ENCODE peak calls at places on chromosome 1, in ten cellular contexts. One of them, this sample, is unnamed.

GRCh38 chr1:150971583-150972416 is 2.8 kb downstream of the CERS2 start:
- DNase-seq in fibroblast of lung: no peak
- DNase-seq in OCI-LY7: peak
- DNase-seq in astrocyte: no peak
- DNase-seq in GM23248: peak
- DNase-seq in SK-N-SH: peak
- DNase-seq in endothelial cell of umbilical vein: no peak
- DNase-seq in neural progenitor cell: peak
- DNase-seq in A549: no peak
- DNase-seq in GM23338: peak
- DNase-seq in this sample: no peak

GRCh38 chr1:5651964-5652751 is 340.1 kb downstream of the NPHP4 start:
- DNase-seq in fibroblast of lung: no peak
- DNase-seq in OCI-LY7: no peak
- DNase-seq in astrocyte: no peak
- DNase-seq in GM23248: no peak
- DNase-seq in SK-N-SH: peak
- DNase-seq in endothelial cell of umbilical vein: no peak
- DNase-seq in neural progenitor cell: peak
- DNase-seq in A549: no peak
- DNase-seq in GM23338: no peak
- DNase-seq in this sample: peak

GRCh38 chr1:170067253-170067819 is 7.2 kb downstream of the KIFAP3 start:
- DNase-seq in fibroblast of lung: peak
- DNase-seq in OCI-LY7: no peak
- DNase-seq in astrocyte: no peak
- DNase-seq in GM23248: no peak
- DNase-seq in SK-N-SH: no peak
- DNase-seq in endothelial cell of umbilical vein: peak
- DNase-seq in neural progenitor cell: no peak
- DNase-seq in A549: no peak
- DNase-seq in GM23338: no peak
- DNase-seq in this sample: no peak

GRCh38 chr1:10398278-10398733 is 558 bp upstream of the PGD start:
- DNase-seq in fibroblast of lung: no peak
- DNase-seq in OCI-LY7: no peak
- DNase-seq in astrocyte: no peak
- DNase-seq in GM23248: no peak
- DNase-seq in SK-N-SH: no peak
- DNase-seq in endothelial cell of umbilical vein: no peak
- DNase-seq in neural progenitor cell: no peak
- DNase-seq in A549: no peak
- DNase-seq in GM23338: no peak
- DNase-seq in this sample: no peak

GRCh38 chr1:23371987-23372386 is 2.4 kb upstream of the ZNF436 start:
- DNase-seq in fibroblast of lung: no peak
- DNase-seq in OCI-LY7: no peak
- DNase-seq in astrocyte: no peak
- DNase-seq in GM23248: no peak
- DNase-seq in SK-N-SH: no peak
- DNase-seq in endothelial cell of umbilical vein: no peak
- DNase-seq in neural progenitor cell: peak
- DNase-seq in A549: no peak
- DNase-seq in GM23338: peak
- DNase-seq in this sample: no peak

GRCh38 chr1:230750576-230750975 is 3.4 kb downstream of the CAPN9 start:
- DNase-seq in fibroblast of lung: no peak
- DNase-seq in OCI-LY7: no peak
- DNase-seq in astrocyte: no peak
- DNase-seq in GM23248: no peak
- DNase-seq in SK-N-SH: no peak
- DNase-seq in endothelial cell of umbilical vein: no peak
- DNase-seq in neural progenitor cell: no peak
- DNase-seq in A549: no peak
- DNase-seq in GM23338: no peak
- DNase-seq in this sample: no peak

GRCh38 chr1:209519786-209520185 is 63.7 kb upstream of the CAMK1G start:
- DNase-seq in fibroblast of lung: no peak
- DNase-seq in OCI-LY7: no peak
- DNase-seq in astrocyte: no peak
- DNase-seq in GM23248: no peak
- DNase-seq in SK-N-SH: no peak
- DNase-seq in endothelial cell of umbilical vein: no peak
- DNase-seq in neural progenitor cell: no peak
- DNase-seq in A549: no peak
- DNase-seq in GM23338: no peak
- DNase-seq in this sample: no peak

GRCh38 chr1:13507075-13507474 is 6.7 kb downstream of the LRRC38 start:
- DNase-seq in fibroblast of lung: no peak
- DNase-seq in OCI-LY7: no peak
- DNase-seq in astrocyte: no peak
- DNase-seq in GM23248: no peak
- DNase-seq in SK-N-SH: no peak
- DNase-seq in endothelial cell of umbilical vein: no peak
- DNase-seq in neural progenitor cell: no peak
- DNase-seq in A549: no peak
- DNase-seq in GM23338: no peak
- DNase-seq in this sample: no peak

GRCh38 chr1:81548918-81549587 is 251.7 kb upstream of the ADGRL2 start:
- DNase-seq in fibroblast of lung: no peak
- DNase-seq in OCI-LY7: no peak
- DNase-seq in astrocyte: no peak
- DNase-seq in GM23248: no peak
- DNase-seq in SK-N-SH: no peak
- DNase-seq in endothelial cell of umbilical vein: no peak
- DNase-seq in neural progenitor cell: no peak
- DNase-seq in A549: no peak
- DNase-seq in GM23338: no peak
- DNase-seq in this sample: no peak

GRCh38 chr1:174023438-174023837 is 1.3 kb upstream of the RC3H1 start:
- DNase-seq in fibroblast of lung: peak
- DNase-seq in OCI-LY7: peak
- DNase-seq in astrocyte: no peak
- DNase-seq in GM23248: peak
- DNase-seq in SK-N-SH: peak
- DNase-seq in endothelial cell of umbilical vein: peak
- DNase-seq in neural progenitor cell: peak
- DNase-seq in A549: peak
- DNase-seq in GM23338: peak
- DNase-seq in this sample: peak

GRCh38 chr1:119732465-119733168 is 20.9 kb downstream of the PHGDH start:
- DNase-seq in fibroblast of lung: peak
- DNase-seq in OCI-LY7: no peak
- DNase-seq in astrocyte: no peak
- DNase-seq in GM23248: no peak
- DNase-seq in SK-N-SH: no peak
- DNase-seq in endothelial cell of umbilical vein: no peak
- DNase-seq in neural progenitor cell: no peak
- DNase-seq in A549: no peak
- DNase-seq in GM23338: no peak
- DNase-seq in this sample: peak

GRCh38 chr1:3992103-3992556 is 92.1 kb upstream of the C1orf174 start:
- DNase-seq in fibroblast of lung: no peak
- DNase-seq in OCI-LY7: peak
- DNase-seq in astrocyte: no peak
- DNase-seq in GM23248: peak
- DNase-seq in SK-N-SH: no peak
- DNase-seq in endothelial cell of umbilical vein: no peak
- DNase-seq in neural progenitor cell: no peak
- DNase-seq in A549: peak
- DNase-seq in GM23338: no peak
- DNase-seq in this sample: no peak

GRCh38 chr1:230797376-230798186 is 50.4 kb downstream of the CAPN9 start:
- DNase-seq in fibroblast of lung: peak
- DNase-seq in OCI-LY7: peak
- DNase-seq in astrocyte: peak
- DNase-seq in GM23248: peak
- DNase-seq in SK-N-SH: peak
- DNase-seq in endothelial cell of umbilical vein: peak
- DNase-seq in neural progenitor cell: peak
- DNase-seq in A549: peak
- DNase-seq in GM23338: peak
- DNase-seq in this sample: peak

GRCh38 chr1:66339944-66340343 is 194.0 kb upstream of the SGIP1 start:
- DNase-seq in fibroblast of lung: no peak
- DNase-seq in OCI-LY7: peak
- DNase-seq in astrocyte: no peak
- DNase-seq in GM23248: peak
- DNase-seq in SK-N-SH: no peak
- DNase-seq in endothelial cell of umbilical vein: peak
- DNase-seq in neural progenitor cell: no peak
- DNase-seq in A549: no peak
- DNase-seq in GM23338: peak
- DNase-seq in this sample: no peak

GRCh38 chr1:98221926-98222325 is 301.1 kb upstream of the DPYD start:
- DNase-seq in fibroblast of lung: peak
- DNase-seq in OCI-LY7: no peak
- DNase-seq in astrocyte: peak
- DNase-seq in GM23248: no peak
- DNase-seq in SK-N-SH: peak
- DNase-seq in endothelial cell of umbilical vein: peak
- DNase-seq in neural progenitor cell: no peak
- DNase-seq in A549: peak
- DNase-seq in GM23338: no peak
- DNase-seq in this sample: peak

GRCh38 chr1:214957330-214958137 is 125.0 kb upstream of the KCNK2 start:
- DNase-seq in fibroblast of lung: peak
- DNase-seq in OCI-LY7: no peak
- DNase-seq in astrocyte: peak
- DNase-seq in GM23248: peak
- DNase-seq in SK-N-SH: no peak
- DNase-seq in endothelial cell of umbilical vein: no peak
- DNase-seq in neural progenitor cell: no peak
- DNase-seq in A549: peak
- DNase-seq in GM23338: no peak
- DNase-seq in this sample: peak

GRCh38 chr1:7648761-7649384 is 122.2 kb upstream of the VAMP3 start:
- DNase-seq in fibroblast of lung: no peak
- DNase-seq in OCI-LY7: no peak
- DNase-seq in astrocyte: no peak
- DNase-seq in GM23248: no peak
- DNase-seq in SK-N-SH: no peak
- DNase-seq in endothelial cell of umbilical vein: peak
- DNase-seq in neural progenitor cell: no peak
- DNase-seq in A549: peak
- DNase-seq in GM23338: no peak
- DNase-seq in this sample: no peak

GRCh38 chr1:7703321-7704213 is 67.5 kb upstream of the VAMP3 start:
- DNase-seq in fibroblast of lung: no peak
- DNase-seq in OCI-LY7: no peak
- DNase-seq in astrocyte: no peak
- DNase-seq in GM23248: no peak
- DNase-seq in SK-N-SH: peak
- DNase-seq in endothelial cell of umbilical vein: no peak
- DNase-seq in neural progenitor cell: peak
- DNase-seq in A549: no peak
- DNase-seq in GM23338: peak
- DNase-seq in this sample: no peak

GRCh38 chr1:27045973-27046558 is 33.4 kb upstream of the TENT5B start:
- DNase-seq in fibroblast of lung: peak
- DNase-seq in OCI-LY7: peak
- DNase-seq in astrocyte: peak
- DNase-seq in GM23248: peak
- DNase-seq in SK-N-SH: peak
- DNase-seq in endothelial cell of umbilical vein: peak
- DNase-seq in neural progenitor cell: peak
- DNase-seq in A549: peak
- DNase-seq in GM23338: peak
- DNase-seq in this sample: peak

DNA sequence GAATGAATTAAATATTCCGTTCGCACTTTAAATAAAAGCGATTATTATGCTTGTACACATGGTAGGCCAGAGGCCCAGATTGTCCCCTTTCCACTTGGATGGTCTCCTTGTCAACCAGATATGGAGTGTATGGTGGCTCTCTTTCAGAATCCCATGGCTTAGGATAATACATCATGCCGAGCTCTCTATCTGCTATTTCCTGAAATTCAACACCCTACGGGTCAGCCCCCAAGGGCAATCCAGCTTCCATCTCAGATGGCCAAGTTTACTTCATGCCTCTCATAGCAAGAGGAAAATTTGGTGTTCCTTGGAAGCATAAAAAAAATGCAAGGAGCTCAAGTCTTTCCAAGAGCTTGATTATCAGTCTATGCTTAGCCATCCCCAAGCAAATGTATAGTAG is 25.3 kb upstream of the FMO1 start:
- DNase-seq in fibroblast of lung: peak
- DNase-seq in OCI-LY7: no peak
- DNase-seq in astrocyte: peak
- DNase-seq in GM23248: no peak
- DNase-seq in SK-N-SH: no peak
- DNase-seq in endothelial cell of umbilical vein: no peak
- DNase-seq in neural progenitor cell: no peak
- DNase-seq in A549: no peak
- DNase-seq in GM23338: peak
- DNase-seq in this sample: no peak
- H3K4me2 ChIP-seq in fibroblast of lung: no peak
- H3K4me2 ChIP-seq in OCI-LY7: no peak
- H3K4me2 ChIP-seq in astrocyte: no peak
- H3K4me2 ChIP-seq in GM23248: no peak
- H3K4me2 ChIP-seq in SK-N-SH: no peak
- H3K4me2 ChIP-seq in endothelial cell of umbilical vein: no peak
- H3K4me2 ChIP-seq in neural progenitor cell: peak
- H3K4me2 ChIP-seq in A549: no peak
- H3K4me2 ChIP-seq in GM23338: peak
- H3K4me2 ChIP-seq in this sample: no peak

GRCh38 chr1:167056529-167057296 is 33.5 kb downstream of the GPA33 start:
- DNase-seq in fibroblast of lung: no peak
- DNase-seq in OCI-LY7: no peak
- DNase-seq in astrocyte: no peak
- DNase-seq in GM23248: no peak
- DNase-seq in SK-N-SH: no peak
- DNase-seq in endothelial cell of umbilical vein: no peak
- DNase-seq in neural progenitor cell: peak
- DNase-seq in A549: peak
- DNase-seq in GM23338: peak
- DNase-seq in this sample: no peak
- H3K4me2 ChIP-seq in fibroblast of lung: no peak
- H3K4me2 ChIP-seq in OCI-LY7: peak
- H3K4me2 ChIP-seq in astrocyte: no peak
- H3K4me2 ChIP-seq in GM23248: no peak
- H3K4me2 ChIP-seq in SK-N-SH: no peak
- H3K4me2 ChIP-seq in endothelial cell of umbilical vein: no peak
- H3K4me2 ChIP-seq in neural progenitor cell: no peak
- H3K4me2 ChIP-seq in A549: peak
- H3K4me2 ChIP-seq in GM23338: no peak
- H3K4me2 ChIP-seq in this sample: no peak

GRCh38 chr1:161081151-161081405 is 8.3 kb downstream of the NECTIN4 start:
- DNase-seq in fibroblast of lung: peak
- DNase-seq in OCI-LY7: no peak
- DNase-seq in astrocyte: no peak
- DNase-seq in GM23248: no peak
- DNase-seq in SK-N-SH: no peak
- DNase-seq in endothelial cell of umbilical vein: no peak
- DNase-seq in neural progenitor cell: no peak
- DNase-seq in A549: no peak
- DNase-seq in GM23338: no peak
- DNase-seq in this sample: no peak
- H3K4me2 ChIP-seq in fibroblast of lung: no peak
- H3K4me2 ChIP-seq in OCI-LY7: no peak
- H3K4me2 ChIP-seq in astrocyte: peak
- H3K4me2 ChIP-seq in GM23248: peak
- H3K4me2 ChIP-seq in SK-N-SH: no peak
- H3K4me2 ChIP-seq in endothelial cell of umbilical vein: no peak
- H3K4me2 ChIP-seq in neural progenitor cell: no peak
- H3K4me2 ChIP-seq in A549: no peak
- H3K4me2 ChIP-seq in GM23338: no peak
- H3K4me2 ChIP-seq in this sample: no peak

GRCh38 chr1:100995196-100995983 is 30.2 kb downstream of the DPH5 start:
- DNase-seq in fibroblast of lung: no peak
- DNase-seq in OCI-LY7: peak
- DNase-seq in astrocyte: no peak
- DNase-seq in GM23248: no peak
- DNase-seq in SK-N-SH: no peak
- DNase-seq in endothelial cell of umbilical vein: peak
- DNase-seq in neural progenitor cell: no peak
- DNase-seq in A549: no peak
- DNase-seq in GM23338: no peak
- DNase-seq in this sample: no peak
- H3K4me2 ChIP-seq in fibroblast of lung: peak
- H3K4me2 ChIP-seq in OCI-LY7: no peak
- H3K4me2 ChIP-seq in astrocyte: no peak
- H3K4me2 ChIP-seq in GM23248: no peak
- H3K4me2 ChIP-seq in SK-N-SH: no peak
- H3K4me2 ChIP-seq in endothelial cell of umbilical vein: peak
- H3K4me2 ChIP-seq in neural progenitor cell: no peak
- H3K4me2 ChIP-seq in A549: no peak
- H3K4me2 ChIP-seq in GM23338: no peak
- H3K4me2 ChIP-seq in this sample: no peak